ENCODE peak calls at places on chromosomes 1 and 21, in six cellular contexts. N is heart left ventricle, O is tibial nerve, W is body of pancreas, E is transverse colon, A is upper lobe of left lung. F is an unnamed sample.

GRCh38 chr1:155847823-155848529 is 9.0 kb downstream of the GON4L start:
- DNase-seq in A (no peak), N (no peak), E (no peak), O (no peak), W (no peak), F (no peak)

GRCh38 chr1:97489834-97490233 is 431.0 kb downstream of the DPYD start:
- DNase-seq in A (no peak), W (no peak), N (no peak), E (no peak), O (no peak), F (no peak)

GRCh38 chr1:200302893-200303250 is 107.0 kb downstream of the ZNF281 start:
- DNase-seq in E (no peak), N (peak; percentile 29), O (no peak), W (peak; percentile 61), A (peak; percentile 34), F (no peak)

GRCh38 chr1:240004086-240004749 is 87.5 kb upstream of the FMN2 start:
- DNase-seq in O (no peak), N (no peak), A (no peak), W (peak; percentile 7), E (no peak), F (no peak)

GRCh38 chr1:204191481-204191880 is 4.8 kb downstream of the KISS1 start:
- DNase-seq in O (no peak), A (peak; percentile 10), N (no peak), E (no peak), W (no peak), F (no peak)

GRCh38 chr1:177732178-177732577 is 237.7 kb downstream of the SEC16B start:
- DNase-seq in N (no peak), W (no peak), E (no peak), O (no peak), A (no peak), F (no peak)

GRCh38 chr21:46095814-46096595 is 1.9 kb upstream of the COL6A2 start:
- DNase-seq in O (no peak), A (no peak), E (no peak), W (no peak), N (peak; percentile 11), F (peak; percentile 10)

GRCh38 chr1:107267489-107267888 is 126.7 kb downstream of the NTNG1 start:
- DNase-seq in O (no peak), N (no peak), A (no peak), E (no peak), W (no peak), F (no peak)

GRCh38 chr21:29330797-29331196 is 32.1 kb downstream of the BACH1 start:
- DNase-seq in E (no peak), W (no peak), O (no peak), N (no peak), A (no peak), F (no peak)

GRCh38 chr1:113325039-113325438 is 65.3 kb upstream of the MAGI3 start:
- DNase-seq in A (no peak), N (no peak), E (no peak), W (peak; percentile 21), O (no peak), F (no peak)

GRCh38 chr1:94792876-94793605 is 27.1 kb upstream of the SLC44A3 start:
- DNase-seq in N (no peak), O (no peak), A (no peak), W (no peak), E (no peak), F (no peak)

GRCh38 chr21:21415741-21416140 is 417.5 kb downstream of the NCAM2 start:
- DNase-seq in A (no peak), N (no peak), O (no peak), E (no peak), W (no peak), F (no peak)

GRCh38 chr1:112544011-112544688 is 35.4 kb downstream of the WNT2B start:
- DNase-seq in W (no peak), N (no peak), O (no peak), E (no peak), A (no peak), F (no peak)

GRCh38 chr1:220747426-220748090 is 564 bp upstream of the MTARC2 start:
- DNase-seq in O (no peak), E (no peak), N (no peak), A (no peak), W (no peak), F (no peak)

GRCh38 chr1:60126733-60127132 is 53.2 kb upstream of the C1orf87 start:
- DNase-seq in N (no peak), W (no peak), E (no peak), O (no peak), A (no peak), F (no peak)

GRCh38 chr1:238960071-238960470 is 426.3 kb upstream of the CHRM3 start:
- DNase-seq in N (no peak), O (no peak), E (no peak), W (no peak), A (no peak), F (no peak)

GRCh38 chr1:224809613-224810012 is 119.9 kb upstream of the DNAH14 start:
- DNase-seq in E (no peak), O (no peak), N (no peak), A (no peak), W (no peak), F (no peak)

GRCh38 chr1:18234790-18235242 is 127.2 kb downstream of the IGSF21 start:
- DNase-seq in N (no peak), W (peak; percentile 42), A (no peak), O (no peak), E (peak; percentile 40), F (no peak)

GRCh38 chr1:38835230-38835827 is 24.2 kb downstream of the RRAGC start:
- DNase-seq in A (no peak), O (no peak), N (no peak), W (peak; percentile 51), E (peak; percentile 19), F (no peak)

GRCh38 chr1:35454175-35454574 is 103.0 kb downstream of the KIAA0319L start:
- DNase-seq in E (no peak), O (no peak), W (no peak), A (no peak), N (no peak), F (no peak)

GRCh38 chr1:56424744-56425493 is 154.4 kb downstream of the PLPP3 start:
- DNase-seq in A (no peak), W (peak; percentile 59), N (peak; percentile 91), E (no peak), O (no peak), F (peak; percentile 74)

GRCh38 chr1:64932962-64933295 is 33.4 kb downstream of the JAK1 start:
- DNase-seq in W (no peak), N (no peak), A (no peak), E (no peak), O (no peak), F (no peak)

GRCh38 chr1:64933296-64934070 is 32.9 kb downstream of the JAK1 start:
- DNase-seq in E (no peak), A (no peak), N (no peak), O (no peak), W (no peak), F (peak; percentile 48)

GRCh38 chr1:64925594-64925993 is 40.8 kb downstream of the JAK1 start:
- DNase-seq in O (no peak), A (no peak), W (no peak), N (no peak), E (no peak), F (no peak)

GRCh38 chr1:64928325-64928724 is 38.0 kb downstream of the JAK1 start:
- DNase-seq in W (no peak), A (no peak), N (no peak), E (no peak), O (no peak), F (no peak)

DNA sequence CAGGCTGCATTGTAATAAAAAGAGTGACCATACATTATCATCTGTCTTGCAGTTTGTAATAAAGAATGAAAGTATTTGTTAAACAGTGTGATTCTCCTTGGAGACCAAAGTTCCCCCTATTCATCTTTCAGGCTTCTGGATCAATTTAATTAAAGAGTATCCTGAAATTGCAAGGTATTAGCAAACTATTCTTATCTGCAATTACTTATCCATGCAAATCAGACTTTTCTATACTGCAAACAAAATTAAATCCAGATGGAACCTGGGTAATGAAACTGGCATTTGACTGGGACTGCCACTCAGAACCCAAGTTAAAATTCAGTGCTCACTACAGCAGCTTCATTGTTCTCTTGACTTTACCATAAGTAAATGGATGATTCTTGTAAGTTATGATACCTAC is 37.1 kb downstream of the JAK1 start:
- DNase-seq in A (no peak), E (no peak), W (no peak), O (no peak), N (no peak), F (no peak)
- TF ChIP-seq CTCF in A (no peak), E (no peak), W (no peak), O (no peak), N (no peak), F (no peak)

DNA sequence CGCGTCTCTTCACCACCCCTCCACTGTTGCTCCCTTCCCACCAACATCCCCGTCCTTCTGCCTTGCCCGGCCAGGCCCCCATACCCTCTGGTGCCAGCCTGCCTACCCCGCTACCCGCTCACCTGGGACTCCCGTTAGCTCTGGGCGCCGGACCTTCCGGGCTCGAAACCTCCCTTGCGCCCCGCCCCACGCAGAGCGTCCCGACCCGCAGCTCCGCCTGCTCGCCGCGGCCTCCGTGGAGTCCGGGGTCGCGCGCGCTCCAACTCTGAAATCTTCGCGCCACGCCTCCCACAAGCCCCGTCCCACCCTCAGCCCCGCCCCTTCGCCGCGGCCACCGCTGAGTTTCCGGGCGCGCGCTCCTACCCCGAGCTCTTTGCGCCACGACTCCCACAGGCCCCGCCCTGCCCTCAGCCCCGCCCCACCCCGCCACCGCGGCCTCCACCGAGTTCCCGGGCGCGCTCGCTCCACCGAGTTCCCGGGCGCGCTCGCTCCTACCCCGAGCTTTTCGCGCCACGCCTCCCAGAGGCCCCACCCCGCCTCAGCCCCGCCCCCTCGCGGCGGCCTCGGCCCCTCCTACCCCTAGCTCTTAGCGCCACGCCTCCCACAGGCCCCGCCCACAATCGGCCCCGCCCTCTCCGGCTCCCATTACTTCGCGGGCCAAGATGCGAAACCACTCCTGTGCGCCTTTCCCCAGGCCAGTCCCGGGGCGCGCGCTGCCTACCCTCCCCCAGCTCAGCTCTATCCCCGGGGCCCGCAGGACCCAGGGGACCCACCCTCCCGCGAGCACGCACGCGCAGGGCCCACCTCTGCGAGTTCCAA is at the start of gene IFT25:
- DNase-seq in O (peak; percentile 96), N (peak; percentile 96), A (peak; percentile 100), W (peak; percentile 98), E (peak; percentile 99), F (peak; percentile 91)
- TF ChIP-seq POLR2A in O (peak; percentile 60), N (no peak), A (no peak), W (peak; percentile 87), E (peak; percentile 66), F (peak; percentile 64)

GRCh38 chr1:170676628-170677027 is 12.7 kb downstream of the PRRX1 start:
- DNase-seq in O (no peak), N (no peak), W (no peak), E (no peak), A (no peak), F (no peak)

GRCh38 chr1:170675825-170676224 is 11.9 kb downstream of the PRRX1 start:
- DNase-seq in O (no peak), N (no peak), A (no peak), E (no peak), W (no peak), F (no peak)

GRCh38 chr1:170674986-170675385 is 11.1 kb downstream of the PRRX1 start:
- DNase-seq in O (no peak), N (no peak), A (no peak), E (no peak), W (no peak), F (no peak)

GRCh38 chr1:170680428-170680827 is 16.5 kb downstream of the PRRX1 start:
- DNase-seq in W (no peak), E (no peak), A (no peak), N (no peak), O (no peak), F (no peak)

GRCh38 chr1:170678196-170678595 is 14.3 kb downstream of the PRRX1 start:
- DNase-seq in W (no peak), O (no peak), N (no peak), E (no peak), A (no peak), F (peak; percentile 21)
- H3K4me1 ChIP-seq in W (no peaks in the 10 kb centered on the region), O (peaks cover 34% of the 10 kb centered on the region), N (peaks cover 7% of the 10 kb centered on the region), E (no peaks in the 10 kb centered on the region), A (no peaks in the 10 kb centered on the region), F (peaks cover 68% of the 10 kb centered on the region)

GRCh38 chr1:169588785-169589485 is 2.7 kb upstream of the F5 start:
- DNase-seq in O (no peak), N (no peak), W (no peak), E (no peak), A (no peak), F (no peak)
- TF ChIP-seq CTCF in O (no peak), N (no peak), W (no peak), E (no peak), A (no peak), F (no peak)

F was measured in gastrocnemius medialis.